ENCODE peak calls at places on chromosomes 12 and 14, in nine cellular contexts. One of them, this sample, is unnamed.

GRCh38 chr14:69580009-69580577 is 5.4 kb upstream of the CCDC177 start:
- DNase-seq in naive thymus-derived CD8-positive, alpha-beta T cell: no peak
- DNase-seq in endothelial cell: peak; percentile 63
- DNase-seq in SK-N-MC: no peak
- DNase-seq in testis: no peak
- DNase-seq in ascending aorta: peak; percentile 71
- DNase-seq in cortex of kidney: no peak
- DNase-seq in amniotic stem cell: no peak
- DNase-seq in glutamatergic neuron: peak; percentile 58
- DNase-seq in this sample: no peak

GRCh38 chr12:77686760-77687159 is 143.9 kb upstream of the NAV3 start:
- DNase-seq in glutamatergic neuron: no peak
- DNase-seq in SK-N-MC: peak; percentile 35
- DNase-seq in ascending aorta: no peak
- DNase-seq in amniotic stem cell: no peak
- DNase-seq in testis: no peak
- DNase-seq in naive thymus-derived CD8-positive, alpha-beta T cell: no peak
- DNase-seq in endothelial cell: no peak
- DNase-seq in cortex of kidney: no peak
- DNase-seq in this sample: no peak

GRCh38 chr12:28535216-28535615 is 345.0 kb downstream of the CCDC91 start:
- DNase-seq in glutamatergic neuron: no peak
- DNase-seq in SK-N-MC: peak; percentile 60
- DNase-seq in amniotic stem cell: no peak
- DNase-seq in naive thymus-derived CD8-positive, alpha-beta T cell: no peak
- DNase-seq in testis: no peak
- DNase-seq in endothelial cell: no peak
- DNase-seq in ascending aorta: no peak
- DNase-seq in cortex of kidney: no peak
- DNase-seq in this sample: no peak

GRCh38 chr12:93226356-93226755 is 151.4 kb upstream of the NUDT4 start:
- DNase-seq in testis: no peak
- DNase-seq in cortex of kidney: no peak
- DNase-seq in ascending aorta: no peak
- DNase-seq in endothelial cell: no peak
- DNase-seq in SK-N-MC: no peak
- DNase-seq in naive thymus-derived CD8-positive, alpha-beta T cell: no peak
- DNase-seq in amniotic stem cell: no peak
- DNase-seq in glutamatergic neuron: no peak
- DNase-seq in this sample: no peak

GRCh38 chr12:42510823-42511222 is 78.7 kb downstream of the PRICKLE1 start:
- DNase-seq in amniotic stem cell: no peak
- DNase-seq in ascending aorta: no peak
- DNase-seq in cortex of kidney: no peak
- DNase-seq in SK-N-MC: no peak
- DNase-seq in testis: no peak
- DNase-seq in endothelial cell: no peak
- DNase-seq in glutamatergic neuron: no peak
- DNase-seq in naive thymus-derived CD8-positive, alpha-beta T cell: no peak
- DNase-seq in this sample: no peak

GRCh38 chr12:58529114-58529665 is 391.1 kb downstream of the LRIG3 start:
- DNase-seq in cortex of kidney: no peak
- DNase-seq in testis: no peak
- DNase-seq in SK-N-MC: no peak
- DNase-seq in amniotic stem cell: no peak
- DNase-seq in glutamatergic neuron: no peak
- DNase-seq in naive thymus-derived CD8-positive, alpha-beta T cell: no peak
- DNase-seq in endothelial cell: no peak
- DNase-seq in ascending aorta: no peak
- DNase-seq in this sample: no peak

GRCh38 chr12:68613209-68613904 is 2.7 kb downstream of the RAP1B start:
- DNase-seq in ascending aorta: no peak
- DNase-seq in naive thymus-derived CD8-positive, alpha-beta T cell: peak; percentile 59
- DNase-seq in amniotic stem cell: no peak
- DNase-seq in SK-N-MC: no peak
- DNase-seq in glutamatergic neuron: no peak
- DNase-seq in testis: peak; percentile 19
- DNase-seq in cortex of kidney: no peak
- DNase-seq in endothelial cell: no peak
- DNase-seq in this sample: no peak

GRCh38 chr14:94961761-94962575 is 192.1 kb upstream of the GSC start:
- DNase-seq in amniotic stem cell: no peak
- DNase-seq in endothelial cell: no peak
- DNase-seq in naive thymus-derived CD8-positive, alpha-beta T cell: no peak
- DNase-seq in testis: no peak
- DNase-seq in cortex of kidney: no peak
- DNase-seq in SK-N-MC: no peak
- DNase-seq in glutamatergic neuron: no peak
- DNase-seq in ascending aorta: no peak
- DNase-seq in this sample: no peak

This sample was measured in lung.